ENCODE peak calls at places on chromosomes 4 and X, in nine cellular contexts. F, K, O, Z, N, G, Y, U and V are unnamed samples.
A peak's percentile ranks its signal among the peaks of the same experiment; 100 is the strongest.

GRCh38 chr4:26789208-26789607 is 71.4 kb upstream of the STIM2 start:
- DNase-seq in G (no peak), N (no peak), F (no peak), O (no peak), K (no peak), U (no peak), Y (no peak), Z (no peak), V (no peak)

GRCh38 chr4:77579406-77580076 is 26.1 kb upstream of the CXCL13 start:
- DNase-seq in K (no peak), O (no peak), Y (no peak), F (no peak), U (no peak), G (no peak), N (no peak), Z (no peak), V (no peak)

GRCh38 chr4:184310171-184310567 is 92.5 kb upstream of the ENPP6 start:
- DNase-seq in N (no peak), Z (peak; percentile 63), G (peak; percentile 52), U (no peak), O (no peak), F (no peak), Y (no peak), K (peak; percentile 24), V (no peak)

GRCh38 chrX:14073561-14073960 is 43.9 kb upstream of the GEMIN8 start:
- DNase-seq in Y (no peak), K (no peak), N (no peak), O (no peak), F (no peak), G (no peak), U (no peak), Z (no peak), V (no peak)

GRCh38 chr4:7672601-7673000 is 237.9 kb upstream of the PSAPL1 start:
- DNase-seq in K (no peak), N (no peak), G (no peak), F (no peak), O (no peak), Z (no peak), Y (no peak), U (no peak), V (no peak)

GRCh38 chr4:40581254-40582140 is 48.2 kb downstream of the RBM47 start:
- DNase-seq in U (no peak), K (peak; percentile 13), Z (no peak), F (no peak), N (no peak), Y (no peak), G (no peak), O (peak; percentile 78), V (no peak)

GRCh38 chr4:81814909-81815539 is 343.3 kb upstream of the RASGEF1B start:
- DNase-seq in Y (no peak), N (no peak), Z (no peak), U (no peak), K (no peak), F (peak; percentile 10), G (no peak), O (no peak), V (no peak)

GRCh38 chr4:189294570-189294969 is 646.1 kb upstream of the FRG1 start:
- DNase-seq in O (no peak), G (no peak), K (no peak), F (no peak), N (no peak), Z (no peak), U (no peak), Y (no peak), V (no peak)

GRCh38 chr4:8182294-8182693 is 16.8 kb upstream of the SH3TC1 start:
- DNase-seq in N (no peak), U (no peak), Y (no peak), F (no peak), Z (peak; percentile 41), O (no peak), G (no peak), K (no peak), V (no peak)

GRCh38 chr4:38387348-38387747 is 276.7 kb upstream of the KLF3 start:
- DNase-seq in G (no peak), F (peak; percentile 85), Y (peak; percentile 81), Z (no peak), O (peak; percentile 85), N (peak; percentile 81), U (peak; percentile 82), K (peak; percentile 35), V (no peak)

GRCh38 chrX:154541896-154542722 is 4.5 kb downstream of the G6PD start:
- DNase-seq in Y (peak; percentile 76), O (peak; percentile 92), N (peak; percentile 88), G (no peak), K (peak; percentile 92), U (no peak), Z (peak; percentile 66), F (peak; percentile 75), V (peak; percentile 52)

GRCh38 chr4:75741027-75741426 is 16.6 kb downstream of the USO1 start:
- DNase-seq in O (no peak), N (no peak), Z (no peak), Y (no peak), G (no peak), U (no peak), K (no peak), F (no peak), V (no peak)

GRCh38 chrX:136867096-136867491 is 13.4 kb downstream of the RBMX start:
- DNase-seq in Z (no peak), U (no peak), O (no peak), F (no peak), Y (no peak), G (no peak), N (no peak), K (no peak), V (no peak)

GRCh38 chrX:136870064-136870463 is 10.5 kb downstream of the RBMX start:
- DNase-seq in K (no peak), U (no peak), Y (no peak), O (no peak), N (no peak), G (no peak), F (no peak), Z (no peak), V (no peak)

GRCh38 chrX:136867518-136867917 is 13.0 kb downstream of the RBMX start:
- DNase-seq in O (no peak), U (no peak), G (no peak), Z (no peak), N (no peak), K (no peak), Y (no peak), F (no peak), V (no peak)

GRCh38 chrX:136868283-136869055 is 12.1 kb downstream of the RBMX start:
- DNase-seq in K (no peak), F (no peak), Z (no peak), G (no peak), Y (no peak), O (no peak), N (no peak), U (no peak), V (no peak)

DNA sequence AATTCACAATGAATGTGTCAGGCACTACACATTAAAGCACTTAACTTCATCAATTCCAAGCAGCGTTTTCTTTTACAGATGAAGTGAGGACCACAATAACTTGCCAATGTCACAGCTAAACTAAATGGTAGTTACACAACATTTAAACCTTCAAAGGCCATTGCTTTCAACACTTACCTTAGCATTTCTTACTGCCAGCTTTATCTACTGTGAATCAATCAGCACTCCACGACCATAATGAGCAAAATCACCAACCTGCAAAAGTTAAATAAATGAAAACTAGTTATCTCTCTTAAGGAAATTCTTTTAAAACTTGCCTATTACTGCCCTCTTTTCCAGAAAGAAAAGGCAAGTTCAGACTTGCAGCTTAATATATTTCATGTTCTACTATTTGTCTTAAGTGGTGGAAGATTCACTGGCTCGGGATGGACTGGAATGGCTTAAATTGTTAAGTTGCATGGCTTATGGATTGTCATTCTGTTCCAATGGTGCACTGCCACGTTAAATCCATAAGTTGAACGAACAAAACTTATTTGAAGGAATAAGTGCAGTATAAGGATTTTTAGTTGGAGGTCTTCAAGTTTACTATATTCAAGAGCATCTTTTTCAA is 8.3 kb downstream of the RBMX start:
- DNase-seq in G (no peak), K (no peak), Y (no peak), U (no peak), N (no peak), F (no peak), O (no peak), Z (no peak), V (no peak)
- TF ChIP-seq POLR2A in G (peak; percentile 44), K (peak; percentile 62), Y (no peak), U (no peak), N (no peak), F (no peak), O (no peak), Z (no peak), V (no peak)

DNA sequence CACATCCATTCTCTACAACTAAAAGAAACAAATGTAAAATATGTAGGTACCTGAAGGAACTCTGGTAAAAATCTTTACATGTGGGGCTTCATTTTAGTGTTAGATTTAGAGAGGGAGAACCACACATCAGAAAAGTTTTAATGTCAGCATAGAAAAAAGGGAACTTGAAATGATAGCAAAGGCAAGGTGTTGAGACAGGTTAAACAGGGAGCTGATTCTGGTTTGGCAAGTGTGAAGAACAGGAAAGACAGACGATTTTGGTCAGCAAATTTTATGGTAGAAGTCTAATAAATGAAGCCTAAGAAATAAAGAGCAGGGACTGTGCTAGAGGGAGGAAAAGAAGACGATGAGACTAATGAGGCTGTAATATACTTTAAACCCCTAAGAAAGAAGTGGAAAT is 67.6 kb upstream of the COX18 start:
- DNase-seq in O (no peak), U (no peak), G (no peak), N (no peak), F (no peak), K (no peak), Z (no peak), Y (no peak), V (no peak)
- H3K4me3 ChIP-seq in O (no peak overlapping the region), U (no peak overlapping the region), G (no peak overlapping the region), N (no peak overlapping the region), F (no peak overlapping the region), K (no peak overlapping the region), Z (no peak overlapping the region), Y (no peak overlapping the region), V (no peak overlapping the region)

DNA sequence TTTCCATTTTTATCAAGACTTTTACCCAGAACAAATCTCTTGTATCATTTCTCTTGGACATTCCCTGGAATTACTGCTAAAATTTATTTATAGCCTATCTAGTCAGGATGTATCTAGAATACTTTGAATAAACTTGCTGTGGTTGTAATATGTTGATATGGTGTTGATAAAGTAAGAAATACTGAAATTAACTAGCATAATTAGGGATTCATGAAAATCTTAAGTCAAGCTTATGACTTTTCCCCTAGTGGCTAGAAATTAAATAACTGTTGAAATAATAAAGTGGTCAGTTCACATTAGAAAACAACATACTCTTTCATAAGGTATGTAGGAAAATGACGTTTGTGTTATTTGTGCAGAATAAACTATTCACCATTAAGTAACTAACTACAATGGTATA is 73.1 kb upstream of the ANKRD50 start:
- DNase-seq in F (no peak), N (no peak), U (no peak), O (no peak), G (no peak), K (no peak), Z (no peak), Y (no peak), V (no peak)
- TF ChIP-seq POLR2A in F (no peak), N (no peak), U (no peak), O (no peak), G (no peak), K (no peak), Z (no peak), Y (no peak), V (no peak)

DNA sequence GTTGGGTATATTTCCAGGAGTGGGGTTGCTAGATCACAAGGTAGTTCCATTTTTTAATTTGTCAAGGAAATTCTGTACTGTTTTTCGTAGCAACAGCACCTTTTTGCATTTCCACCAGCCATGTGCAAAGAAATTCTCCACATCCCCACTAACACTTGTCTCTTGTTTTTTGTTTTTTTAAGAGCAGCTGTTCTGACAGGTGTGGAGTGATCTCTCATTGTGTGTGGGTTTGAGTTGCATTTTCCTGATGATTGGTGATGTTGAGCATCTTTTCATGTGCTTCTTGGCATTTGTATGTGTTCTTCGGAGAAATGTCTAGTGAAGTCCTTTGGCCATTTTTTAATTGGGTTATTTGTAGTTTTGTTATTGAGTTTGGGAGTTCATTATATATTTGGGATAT is 80.3 kb upstream of the PUDP start:
- DNase-seq in F (no peak), N (no peak), K (no peak), U (no peak), G (no peak), Y (no peak), Z (no peak), O (no peak), V (no peak)
- H3K4me3 ChIP-seq in F (no peak overlapping the region), N (no peak overlapping the region), K (no peak overlapping the region), U (no peak overlapping the region), G (no peak overlapping the region), Y (no peak overlapping the region), Z (no peak overlapping the region), O (no peak overlapping the region), V (no peak overlapping the region)